ENCODE peak calls at places on chromosome 9, in seven cellular contexts. I is BE2C, M is IMR-90, C is ascending aorta, K is vagina, Y is ovary, V is heart left ventricle. O is an unnamed sample.

GRCh38 chr9:4290427-4290837 is 9.4 kb downstream of the GLIS3 start:
- DNase-seq in I (no peak), M (no peak), C (no peak), K (no peak), Y (no peak), V (no peak), O (no peak)

GRCh38 chr9:93864029-93864428 is 91.1 kb downstream of the BARX1 start:
- DNase-seq in I (no peak), M (no peak), C (no peak), K (no peak), Y (no peak), V (no peak), O (no peak)

GRCh38 chr9:27022920-27023319 is 17.4 kb upstream of the LRRC19 start:
- DNase-seq in I (no peak), M (no peak), C (no peak), K (no peak), Y (no peak), V (no peak), O (no peak)

GRCh38 chr9:5453004-5453403 is 2.7 kb downstream of the CD274 start:
- DNase-seq in I (no peak), M (no peak), C (no peak), K (no peak), Y (no peak), V (no peak), O (no peak)

GRCh38 chr9:128104171-128104618 is 23.3 kb downstream of the PTGES2 start:
- DNase-seq in I (no peak), M (no peak), C (no peak), K (no peak), Y (peak; percentile 69), V (peak; percentile 8), O (no peak)

GRCh38 chr9:12884736-12885395 is 110.0 kb downstream of the LURAP1L start:
- DNase-seq in I (no peak), M (peak; percentile 88), C (no peak), K (no peak), Y (no peak), V (no peak), O (no peak)

GRCh38 chr9:122474561-122474960 is 3.2 kb downstream of the OR1J1 start:
- DNase-seq in I (no peak), M (peak; percentile 12), C (no peak), K (no peak), Y (no peak), V (no peak), O (no peak)

GRCh38 chr9:79287881-79288280 is 283.9 kb upstream of the TLE4 start:
- DNase-seq in I (no peak), M (peak; percentile 32), C (no peak), K (no peak), Y (no peak), V (no peak), O (no peak)

GRCh38 chr9:97394881-97395280 is 17.0 kb upstream of the TDRD7 start:
- DNase-seq in I (no peak), M (no peak), C (peak; percentile 25), K (no peak), Y (no peak), V (no peak), O (no peak)

GRCh38 chr9:977361-978116 is 1.1 kb downstream of the DMRT3 start:
- DNase-seq in I (no peak), M (no peak), C (no peak), K (no peak), Y (no peak), V (no peak), O (no peak)

GRCh38 chr9:116073826-116074225 is 79.8 kb upstream of the PAPPA start:
- DNase-seq in I (no peak), M (peak; percentile 67), C (no peak), K (no peak), Y (no peak), V (no peak), O (no peak)

GRCh38 chr9:105912868-105913516 is 218.7 kb downstream of the TMEM38B start:
- DNase-seq in I (no peak), M (no peak), C (no peak), K (no peak), Y (no peak), V (no peak), O (no peak)

GRCh38 chr9:123955637-123956036 is 25.7 kb upstream of the DENND1A start:
- DNase-seq in I (no peak), M (no peak), C (no peak), K (no peak), Y (no peak), V (no peak), O (no peak)

DNA sequence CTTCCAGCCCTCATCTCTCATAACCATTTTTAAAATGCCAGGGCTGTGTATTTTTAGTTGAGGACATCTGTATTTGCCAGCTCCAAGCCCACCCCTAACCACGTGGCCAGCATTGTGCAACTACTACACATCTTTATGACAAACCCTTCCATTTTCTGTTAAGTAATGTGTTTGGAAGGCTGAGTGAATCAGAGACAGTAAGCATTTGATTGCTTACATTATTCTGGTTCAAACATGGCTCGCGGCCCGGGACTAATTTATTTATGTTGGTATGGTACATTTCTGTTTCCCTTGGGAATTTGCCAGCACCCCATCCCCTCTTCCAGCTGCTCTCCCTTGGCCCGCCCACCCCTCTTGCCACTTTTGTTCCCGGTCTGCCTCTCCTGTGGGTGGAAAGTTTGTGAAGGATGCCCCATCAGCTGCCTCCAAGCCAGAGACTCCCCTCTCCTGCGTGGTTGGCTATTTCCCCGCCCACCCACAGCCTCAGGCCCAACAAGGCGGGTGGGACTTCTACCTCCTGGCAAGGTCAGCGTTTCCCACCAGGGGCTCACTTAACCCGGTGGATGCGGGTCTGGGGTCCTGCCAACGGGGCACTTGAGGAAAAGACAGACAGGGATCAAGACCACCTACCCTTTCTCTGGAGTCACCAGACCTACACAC is 162.3 kb downstream of the HSD17B3 start:
- DNase-seq in I (peak; percentile 61), M (peak; percentile 95), C (peak; percentile 82), K (no peak), Y (peak; percentile 64), V (no peak), O (no peak)
- H3K4me1 ChIP-seq in I (peaks cover 8% of the 10 kb centered on the region), M (peaks cover 29% of the 10 kb centered on the region), C (no peaks in the 10 kb centered on the region), K (peaks cover 44% of the 10 kb centered on the region), Y (peaks cover 18% of the 10 kb centered on the region), V (no peaks in the 10 kb centered on the region), O (peaks cover 50% of the 10 kb centered on the region)

GRCh38 chr9:88278036-88278435 is 110.2 kb upstream of the SPIN1 start:
- DNase-seq in I (no peak), M (no peak), C (no peak), K (no peak), Y (no peak), V (no peak), O (no peak)

DNA sequence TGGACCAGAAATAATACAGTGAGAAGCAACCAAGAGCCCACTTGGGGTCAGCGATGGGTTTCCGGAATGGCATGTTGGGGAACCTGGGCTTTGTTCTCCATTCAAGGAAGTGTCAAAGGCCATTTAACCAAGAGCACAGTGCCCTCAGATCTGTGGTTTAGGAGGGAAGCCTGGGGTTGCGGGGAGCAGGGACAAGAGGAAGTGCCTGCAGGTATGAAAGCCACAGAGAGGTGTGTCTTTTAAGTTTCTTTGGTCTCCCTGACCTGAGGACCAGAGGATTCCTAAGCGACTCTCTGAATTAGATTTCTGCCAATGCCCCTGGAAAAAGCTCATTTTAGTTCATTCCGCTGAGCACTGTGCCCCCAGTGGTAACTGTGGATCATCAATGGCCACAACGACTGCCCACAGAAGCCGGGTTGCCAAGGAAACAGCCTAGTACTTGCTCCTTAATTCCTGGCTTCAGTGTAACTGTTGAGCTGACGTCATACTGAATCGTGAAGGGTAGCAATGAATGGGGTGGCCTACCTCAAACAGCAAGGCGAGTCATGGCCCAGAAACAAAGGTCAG is 107.3 kb upstream of the SPIN1 start:
- DNase-seq in I (no peak), M (peak; percentile 76), C (no peak), K (no peak), Y (no peak), V (no peak), O (no peak)
- TF ChIP-seq CTCF in I (peak; percentile 17), M (no peak), C (no peak), K (no peak), Y (no peak), V (no peak), O (no peak)

DNA sequence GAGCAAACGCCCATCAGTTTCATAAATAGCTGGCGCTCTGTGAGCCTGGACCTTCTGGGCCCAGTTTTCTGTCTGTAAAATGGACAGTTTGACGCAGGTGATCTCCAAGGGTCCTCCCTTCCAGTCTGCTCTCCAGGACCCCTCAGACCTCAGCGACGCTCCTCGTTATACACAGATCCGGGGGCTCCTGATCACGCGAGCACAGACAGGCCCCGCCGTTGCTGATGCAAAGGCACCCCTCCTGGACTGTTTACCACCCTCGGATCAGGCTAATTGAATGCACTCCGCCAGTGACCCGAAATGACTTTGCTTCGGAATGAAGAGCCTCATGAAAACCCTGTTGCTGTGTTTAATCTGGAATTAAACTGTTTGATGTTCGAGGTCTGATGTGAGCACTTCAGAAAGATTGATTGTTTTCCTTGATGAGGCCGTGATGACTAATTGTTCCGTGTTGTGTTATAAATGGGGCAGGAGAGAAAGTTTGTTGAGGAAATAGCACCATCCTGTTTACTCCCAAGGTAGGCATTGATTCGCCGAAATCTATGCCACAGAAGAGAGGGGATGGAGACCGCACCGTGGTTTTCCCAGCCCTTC is 190.5 kb upstream of the PPP1R26 start:
- DNase-seq in I (no peak), M (no peak), C (no peak), K (no peak), Y (no peak), V (no peak), O (no peak)
- H3K9me3 ChIP-seq in I (no peaks in the 10 kb centered on the region), M (peaks cover 23% of the 10 kb centered on the region), C (no peaks in the 10 kb centered on the region), K (no peaks in the 10 kb centered on the region), Y (no peaks in the 10 kb centered on the region), V (no peaks in the 10 kb centered on the region), O (no peaks in the 10 kb centered on the region)

GRCh38 chr9:89678394-89679005 is 73.7 kb downstream of the GADD45G start:
- DNase-seq in I (no peak), M (no peak), C (no peak), K (no peak), Y (no peak), V (no peak), O (no peak)

GRCh38 chr9:89679006-89679395 is 74.2 kb downstream of the GADD45G start:
- DNase-seq in I (no peak), M (no peak), C (no peak), K (no peak), Y (no peak), V (no peak), O (no peak)

GRCh38 chr9:89679581-89679980 is 74.8 kb downstream of the GADD45G start:
- DNase-seq in I (peak; percentile 81), M (no peak), C (peak; percentile 52), K (no peak), Y (no peak), V (no peak), O (no peak)

GRCh38 chr9:89676281-89676680 is 71.5 kb downstream of the GADD45G start:
- DNase-seq in I (peak; percentile 84), M (no peak), C (no peak), K (no peak), Y (no peak), V (peak; percentile 71), O (no peak)

DNA sequence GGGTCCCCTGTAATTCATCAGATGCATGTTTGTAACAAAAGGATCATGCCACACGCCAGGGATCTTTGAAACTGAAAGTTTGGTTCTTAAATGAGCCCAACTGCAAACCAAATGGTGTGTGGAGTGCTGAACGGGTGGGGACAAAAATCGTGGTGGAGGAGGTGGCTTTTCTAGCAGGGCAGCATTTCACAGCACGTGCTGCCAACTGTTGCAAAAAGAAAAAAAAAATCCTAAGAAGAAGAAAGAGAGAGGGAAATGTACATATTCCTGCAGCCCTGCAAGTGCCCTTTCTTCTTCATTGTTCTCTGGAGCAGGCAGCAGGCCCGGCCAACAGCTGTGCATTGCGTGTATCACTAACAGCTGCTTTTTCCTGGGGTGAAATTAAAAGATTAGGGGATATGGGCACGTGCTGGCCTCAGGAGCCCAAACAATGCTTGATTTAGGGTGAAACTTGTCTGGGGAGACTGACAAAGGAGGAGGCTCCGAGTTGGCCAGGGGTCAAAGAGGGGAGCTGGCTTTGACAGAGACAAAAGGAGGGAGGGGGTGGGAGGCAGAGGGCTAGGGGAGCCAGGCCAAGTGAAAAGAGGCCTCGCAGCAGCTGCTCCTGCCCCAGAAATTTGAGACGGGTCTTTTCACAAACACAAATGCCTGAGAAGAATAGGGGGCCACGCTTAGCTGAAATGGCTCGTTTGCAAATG is 73.0 kb downstream of the GADD45G start:
- DNase-seq in I (no peak), M (no peak), C (no peak), K (no peak), Y (peak; percentile 56), V (no peak), O (no peak)
- H3K4me1 ChIP-seq in I (peaks cover 53% of the 10 kb centered on the region), M (no peaks in the 10 kb centered on the region), C (no peaks in the 10 kb centered on the region), K (peaks cover 47% of the 10 kb centered on the region), Y (peaks cover 13% of the 10 kb centered on the region), V (peaks cover 22% of the 10 kb centered on the region), O (peaks cover 46% of the 10 kb centered on the region)